ENCODE peak calls at places on chromosomes 7 and 10, in five cellular contexts. K, A, C, O and N are unnamed samples.

GRCh38 chr7:14765731-14766130 is 136.8 kb downstream of the DGKB start:
- DNase-seq in C (no peak), A (no peak), O (no peak), K (no peak), N (no peak)

GRCh38 chr7:32536585-32536984 is 41.3 kb downstream of the AVL9 start:
- DNase-seq in C (no peak), K (no peak), A (peak), O (no peak), N (no peak)

GRCh38 chr10:126133906-126134703 is 237.7 kb downstream of the FANK1 start:
- DNase-seq in K (no peak), C (no peak), O (no peak), A (no peak), N (no peak)

GRCh38 chr7:140230862-140231778 is 54.3 kb upstream of the KDM7A start:
- DNase-seq in O (peak), A (no peak), C (peak), K (peak), N (no peak)

GRCh38 chr10:48255722-48256121 is 18.8 kb downstream of the FRMPD2 start:
- DNase-seq in A (no peak), O (no peak), K (no peak), C (no peak), N (no peak)

GRCh38 chr10:124711145-124711544 is 33.0 kb downstream of the FAM53B start:
- DNase-seq in C (no peak), O (no peak), K (no peak), A (no peak), N (no peak)

GRCh38 chr7:123191132-123191531 is 8.6 kb downstream of the SLC13A1 start:
- DNase-seq in O (no peak), K (no peak), A (no peak), C (peak), N (no peak)

GRCh38 chr10:30583778-30584415 is 45.7 kb downstream of the LYZL2 start:
- DNase-seq in K (no peak), O (peak), C (peak), A (peak), N (no peak)

GRCh38 chr7:17939670-17940301 is 508 bp downstream of the SNX13 start:
- DNase-seq in A (no peak), K (peak), O (peak), C (peak), N (no peak)

GRCh38 chr10:33237736-33238624 is 96.5 kb downstream of the NRP1 start:
- DNase-seq in O (no peak), A (peak), K (no peak), C (no peak), N (no peak)

GRCh38 chr7:47681241-47681810 is 99.4 kb upstream of the TNS3 start:
- DNase-seq in O (no peak), A (no peak), K (no peak), C (no peak), N (no peak)

GRCh38 chr7:128913856-128914565 is 3.5 kb upstream of the KCP start:
- DNase-seq in C (no peak), A (no peak), K (no peak), O (no peak), N (peak)

GRCh38 chr7:100793806-100794660 is 33.3 kb downstream of the EPHB4 start:
- DNase-seq in C (no peak), O (no peak), A (no peak), K (no peak), N (no peak)

GRCh38 chr10:110387983-110388681 is 83.4 kb upstream of the SMNDC1 start:
- DNase-seq in C (no peak), A (no peak), O (no peak), K (no peak), N (no peak)

GRCh38 chr10:69757553-69758309 is 44.0 kb upstream of the COL13A1 start:
- DNase-seq in A (no peak), O (peak), C (peak), K (no peak), N (no peak)